ENCODE peak calls at places on chromosomes 16 and 17, in five cellular contexts. R is stimulated activated CD8-positive, alpha-beta memory T cell treated with anti-CD3 and anti-CD28 coated beads, Interleukin-4, amount 100 ng/mL, for 1 hour; G is stimulated activated CD4-positive, alpha-beta T cell treated with anti-CD3 and anti-CD28 coated beads, Interleukin-1b, Interleukin-23, amount 100 ng/mL, for 1 hour; A is ovary; X is globus pallidus. K is an unnamed sample.

GRCh38 chr16:75456971-75457370 is 7.5 kb downstream of the TMEM170A start:
- DNase-seq in A (no peak), R (no peak), X (no peak), G (no peak), K (no peak)

GRCh38 chr17:74712756-74713155 is at the start of gene CD300LF:
- DNase-seq in X (peak; percentile 43), R (no peak), A (no peak), G (no peak), K (peak; percentile 20)

GRCh38 chr16:83579027-83579426 is 228.8 kb upstream of the HSBP1 start:
- DNase-seq in R (no peak), A (no peak), X (no peak), G (no peak), K (no peak)

GRCh38 chr16:3582276-3583165 is 5.3 kb upstream of the NLRC3 start:
- DNase-seq in R (no peak), G (no peak), X (no peak), A (no peak), K (no peak)

GRCh38 chr17:9079461-9080103 is 58.3 kb downstream of the NTN1 start:
- DNase-seq in R (no peak), X (no peak), A (no peak), G (no peak), K (no peak)

GRCh38 chr16:72875291-72876036 is 172.5 kb downstream of the ZFHX3 start:
- DNase-seq in G (no peak), A (no peak), R (no peak), X (no peak), K (no peak)

GRCh38 chr16:149024-149675 is 3.3 kb upstream of the HBZ start:
- DNase-seq in R (no peak), G (no peak), A (no peak), X (no peak), K (no peak)

GRCh38 chr16:81394966-81395655 is 49.5 kb upstream of the CMIP start:
- DNase-seq in G (no peak), X (no peak), R (no peak), A (no peak), K (no peak)

GRCh38 chr17:49038544-49038943 is 41.4 kb downstream of the IGF2BP1 start:
- DNase-seq in X (no peak), A (no peak), R (no peak), G (no peak), K (no peak)

GRCh38 chr17:4499431-4500187 is 928 bp downstream of the SPNS2 start:
- DNase-seq in A (no peak), X (peak; percentile 67), R (no peak), G (no peak), K (peak; percentile 69)

GRCh38 chr17:3685174-3685812 is 10.7 kb downstream of the P2RX5 start:
- DNase-seq in X (no peak), A (no peak), R (no peak), G (no peak), K (no peak)

GRCh38 chr16:1152123-1152638 is 725 bp upstream of the CACNA1H start:
- DNase-seq in R (peak; percentile 18), A (peak; percentile 77), X (no peak), G (peak; percentile 23), K (no peak)

GRCh38 chr16:27287051-27287811 is 18.7 kb upstream of the NSMCE1 start:
- DNase-seq in X (no peak), R (no peak), A (no peak), G (no peak), K (no peak)

GRCh38 chr16:56984639-56985038 is 4.7 kb upstream of the NLRC5 start:
- DNase-seq in R (no peak), G (no peak), X (no peak), A (no peak), K (no peak)

GRCh38 chr16:82033006-82033405 is 2.0 kb upstream of the HSD17B2 start:
- DNase-seq in G (no peak), R (no peak), X (no peak), A (no peak), K (no peak)

GRCh38 chr16:89471225-89471624 is 19.1 kb downstream of the ANKRD11 start:
- DNase-seq in R (no peak), X (no peak), G (no peak), A (no peak), K (no peak)

GRCh38 chr16:51433597-51433996 is 282.5 kb upstream of the SALL1 start:
- DNase-seq in A (no peak), G (no peak), R (no peak), X (peak; percentile 55), K (no peak)

GRCh38 chr17:30995347-30995746 is 24.5 kb downstream of the RNF135 start:
- DNase-seq in X (no peak), R (no peak), G (no peak), A (no peak), K (no peak)

GRCh38 chr17:39813631-39814030 is 50.5 kb downstream of the IKZF3 start:
- DNase-seq in R (peak; percentile 19), G (no peak), A (no peak), X (no peak), K (no peak)

GRCh38 chr17:61309857-61310256 is 89.8 kb upstream of the TBX2 start:
- DNase-seq in X (no peak), R (no peak), A (no peak), G (no peak), K (no peak)

GRCh38 chr17:55463600-55463999 is 42.0 kb upstream of the MMD start:
- DNase-seq in X (no peak), A (no peak), G (no peak), R (no peak), K (no peak)

GRCh38 chr17:5254903-5255521 is 20.4 kb upstream of the SCIMP start:
- DNase-seq in X (peak; percentile 31), R (no peak), A (no peak), G (no peak), K (no peak)

GRCh38 chr17:46877466-46877865 is 26.1 kb downstream of the WNT9B start:
- DNase-seq in R (no peak), G (no peak), X (no peak), A (no peak), K (no peak)

GRCh38 chr17:9105068-9105868 is 84.0 kb downstream of the NTN1 start:
- DNase-seq in G (no peak), R (no peak), X (no peak), A (no peak), K (peak; percentile 44)

GRCh38 chr16:81497690-81498089 is 53.1 kb downstream of the CMIP start:
- DNase-seq in A (no peak), R (no peak), G (no peak), X (no peak), K (no peak)

GRCh38 chr16:86994215-86994614 is 323.0 kb downstream of the C16orf95 start:
- DNase-seq in G (no peak), A (no peak), R (no peak), X (no peak), K (no peak)

GRCh38 chr16:89567656-89568594 is 7.4 kb downstream of the RPL13 start:
- DNase-seq in G (no peak), A (no peak), R (no peak), X (no peak), K (no peak)

GRCh38 chr17:64572682-64573154 is 65.9 kb downstream of the CEP95 start:
- DNase-seq in X (no peak), A (no peak), R (no peak), G (no peak), K (no peak)

GRCh38 chr16:84065536-84066132 is 23.0 kb upstream of the SLC38A8 start:
- DNase-seq in X (peak; percentile 59), A (no peak), G (no peak), R (no peak), K (no peak)

GRCh38 chr16:85202631-85203461 is 90.6 kb upstream of the CIBAR2 start:
- DNase-seq in X (peak; percentile 68), R (no peak), G (no peak), A (peak; percentile 93), K (no peak)

GRCh38 chr17:61459968-61460718 is 7.9 kb downstream of the TBX4 start:
- DNase-seq in R (no peak), A (no peak), X (no peak), G (no peak), K (no peak)

GRCh38 chr17:4162775-4163498 is 19.9 kb downstream of the CYB5D2 start:
- DNase-seq in A (no peak), X (peak; percentile 22), R (no peak), G (no peak), K (no peak)

GRCh38 chr17:46783031-46783593 is 35.4 kb downstream of the WNT3 start:
- DNase-seq in R (no peak), X (no peak), G (no peak), A (no peak), K (no peak)

GRCh38 chr17:77140166-77140877 is 447 bp upstream of the SEC14L1 start:
- DNase-seq in G (peak; percentile 99), X (peak; percentile 99), R (peak; percentile 100), A (peak; percentile 98), K (peak; percentile 99)

GRCh38 chr17:3683054-3683511 is 12.9 kb downstream of the P2RX5 start:
- DNase-seq in X (no peak), A (no peak), R (no peak), G (peak; percentile 30), K (no peak)

GRCh38 chr17:44167181-44167861 is 3.2 kb upstream of the ASB16 start:
- DNase-seq in X (no peak), R (no peak), G (no peak), A (no peak), K (no peak)

GRCh38 chr17:63185420-63185819 is 219.4 kb downstream of the TANC2 start:
- DNase-seq in X (peak; percentile 51), G (no peak), R (no peak), A (no peak), K (no peak)

GRCh38 chr16:49378816-49379215 is 5.2 kb downstream of the C16orf78 start:
- DNase-seq in R (no peak), X (no peak), A (no peak), G (no peak), K (no peak)

K was measured in putamen.